ENCODE peak calls at places on chromosomes 16 and 17, in nine cellular contexts. S is DMS153, B is memory B cell, C is posterior cingulate gyrus, F is globus pallidus, G is iPS DF 6.9, Q is mesothelial cell of epicardium, X is left ventricle myocardium inferior, T is mammary epithelial cell. Y is an unnamed sample.

GRCh38 chr16:80341242-80341641 is 199.6 kb upstream of the DYNLRB2 start:
- DNase-seq in S (no peak), Q (no peak), C (no peak), T (no peak), G (no peak), B (no peak), F (no peak), X (no peak), Y (no peak)

GRCh38 chr17:6161456-6161855 is 91.3 kb downstream of the WSCD1 start:
- DNase-seq in T (peak), C (no peak), Q (no peak), B (no peak), G (no peak), F (no peak), X (no peak), S (no peak), Y (no peak)

GRCh38 chr17:19766016-19766415 is 17.9 kb upstream of the ALDH3A1 start:
- DNase-seq in Q (no peak), F (no peak), C (no peak), G (no peak), B (no peak), X (no peak), T (no peak), S (no peak), Y (no peak)

GRCh38 chr17:77011173-77012011 is 129.4 kb upstream of the SEC14L1 start:
- DNase-seq in G (no peak), X (no peak), T (peak), Q (no peak), F (no peak), S (no peak), B (no peak), C (no peak), Y (no peak)

GRCh38 chr16:72999541-73000019 is 48.3 kb downstream of the ZFHX3 start:
- DNase-seq in B (no peak), X (no peak), S (peak), T (peak), Q (no peak), G (no peak), C (no peak), F (no peak), Y (no peak)

GRCh38 chr17:72053069-72053846 is 67.6 kb upstream of the SOX9 start:
- DNase-seq in G (no peak), C (peak), X (no peak), S (no peak), Q (no peak), F (no peak), B (no peak), T (peak), Y (no peak)

GRCh38 chr17:7560172-7561027 is 1.3 kb upstream of the SENP3 start:
- DNase-seq in S (peak), T (peak), G (peak), Q (no peak), F (no peak), X (peak), C (peak), B (peak), Y (peak)

GRCh38 chr16:75803753-75804152 is 77.5 kb upstream of the CPHXL start:
- DNase-seq in F (no peak), X (no peak), S (no peak), C (no peak), G (no peak), T (no peak), B (no peak), Q (no peak), Y (no peak)

GRCh38 chr17:43784628-43785101 is 4.4 kb downstream of the CFAP97D1 start:
- DNase-seq in B (no peak), X (no peak), G (no peak), T (peak), C (no peak), S (no peak), Q (no peak), F (peak), Y (no peak)

GRCh38 chr17:17351901-17352781 is 49.0 kb downstream of the NT5M start:
- DNase-seq in S (no peak), X (peak), F (no peak), C (no peak), T (no peak), G (no peak), Q (no peak), B (no peak), Y (no peak)

GRCh38 chr17:77420804-77421634 is 280.2 kb downstream of the SEC14L1 start:
- DNase-seq in T (peak), Q (no peak), B (no peak), S (peak), G (no peak), F (no peak), C (no peak), X (no peak), Y (peak)

GRCh38 chr16:5257462-5257861 is 159.9 kb upstream of the EEF2KMT start:
- DNase-seq in T (no peak), B (no peak), Q (no peak), X (no peak), S (no peak), F (no peak), G (no peak), C (peak), Y (no peak)

GRCh38 chr17:59425085-59425901 is 93.8 kb downstream of the YPEL2 start:
- DNase-seq in Q (no peak), C (no peak), F (no peak), T (no peak), X (peak), S (no peak), G (no peak), B (no peak), Y (no peak)

GRCh38 chr17:82217530-82218204 is 5.0 kb upstream of the CCDC57 start:
- DNase-seq in F (no peak), C (no peak), G (no peak), S (no peak), T (peak), B (no peak), Q (no peak), X (peak), Y (no peak)

GRCh38 chr16:30889721-30890120 is 4.2 kb downstream of the BCL7C start:
- DNase-seq in B (no peak), T (no peak), C (no peak), Q (no peak), G (no peak), F (no peak), X (no peak), S (no peak), Y (no peak)

GRCh38 chr17:28944862-28945741 is 6.2 kb downstream of the PHF12 start:
- DNase-seq in S (no peak), G (no peak), T (peak), F (no peak), B (no peak), Q (no peak), X (no peak), C (no peak), Y (no peak)

GRCh38 chr16:1960665-1961630 is 1.6 kb downstream of the NDUFB10 start:
- DNase-seq in T (peak), Q (no peak), S (no peak), F (no peak), B (peak), X (no peak), G (no peak), C (no peak), Y (peak)

GRCh38 chr17:66310528-66311148 is 8.2 kb downstream of the PRKCA start:
- DNase-seq in G (no peak), X (no peak), S (no peak), T (no peak), F (no peak), Q (no peak), C (no peak), B (no peak), Y (no peak)

GRCh38 chr17:68600123-68600880 is 865 bp downstream of the FAM20A start:
- DNase-seq in S (no peak), T (peak), G (no peak), F (no peak), Q (peak), B (no peak), C (peak), X (peak), Y (no peak)